ENCODE peak calls at places on chromosomes 5 and 9, in seven cellular contexts. One of them, this sample, is unnamed.

GRCh38 chr5:40202852-40203440 is 476.8 kb upstream of the PTGER4 start:
- DNase-seq in ovary: no peak
- DNase-seq in A549: no peak
- DNase-seq in stomach: no peak
- DNase-seq in K562: no peak
- DNase-seq in transverse colon: no peak
- DNase-seq in SK-N-SH: no peak
- DNase-seq in this sample: no peak

GRCh38 chr5:91888810-91889209 is 505.7 kb upstream of the ARRDC3 start:
- DNase-seq in ovary: no peak
- DNase-seq in A549: no peak
- DNase-seq in stomach: no peak
- DNase-seq in K562: no peak
- DNase-seq in transverse colon: no peak
- DNase-seq in SK-N-SH: no peak
- DNase-seq in this sample: no peak

GRCh38 chr9:27665121-27665520 is 91.8 kb upstream of the C9orf72 start:
- DNase-seq in ovary: no peak
- DNase-seq in A549: no peak
- DNase-seq in stomach: no peak
- DNase-seq in K562: no peak
- DNase-seq in transverse colon: peak
- DNase-seq in SK-N-SH: no peak
- DNase-seq in this sample: no peak

GRCh38 chr9:106072421-106072820 is 378.1 kb downstream of the TMEM38B start:
- DNase-seq in ovary: no peak
- DNase-seq in A549: no peak
- DNase-seq in stomach: no peak
- DNase-seq in K562: no peak
- DNase-seq in transverse colon: no peak
- DNase-seq in SK-N-SH: no peak
- DNase-seq in this sample: no peak

GRCh38 chr5:83956386-83956785 is 235.7 kb upstream of the HAPLN1 start:
- DNase-seq in ovary: no peak
- DNase-seq in A549: no peak
- DNase-seq in stomach: no peak
- DNase-seq in K562: no peak
- DNase-seq in transverse colon: no peak
- DNase-seq in SK-N-SH: no peak
- DNase-seq in this sample: no peak

GRCh38 chr5:36944607-36945225 is 68.1 kb downstream of the NIPBL start:
- DNase-seq in ovary: no peak
- DNase-seq in A549: no peak
- DNase-seq in stomach: no peak
- DNase-seq in K562: peak
- DNase-seq in transverse colon: no peak
- DNase-seq in SK-N-SH: peak
- DNase-seq in this sample: no peak

GRCh38 chr5:1197876-1198666 is 3.3 kb upstream of the SLC6A19 start:
- DNase-seq in ovary: no peak
- DNase-seq in A549: no peak
- DNase-seq in stomach: no peak
- DNase-seq in K562: no peak
- DNase-seq in transverse colon: no peak
- DNase-seq in SK-N-SH: no peak
- DNase-seq in this sample: no peak

GRCh38 chr5:116343961-116344360 is 230.7 kb downstream of the SEMA6A start:
- DNase-seq in ovary: no peak
- DNase-seq in A549: no peak
- DNase-seq in stomach: no peak
- DNase-seq in K562: no peak
- DNase-seq in transverse colon: no peak
- DNase-seq in SK-N-SH: no peak
- DNase-seq in this sample: no peak

GRCh38 chr5:138542120-138542955 is 698 bp downstream of the ETF1 start:
- DNase-seq in ovary: peak
- DNase-seq in A549: no peak
- DNase-seq in stomach: peak
- DNase-seq in K562: peak
- DNase-seq in transverse colon: peak
- DNase-seq in SK-N-SH: peak
- DNase-seq in this sample: no peak

GRCh38 chr5:166883016-166883415 is 1408.4 kb upstream of the WWC1 start:
- DNase-seq in ovary: no peak
- DNase-seq in A549: peak
- DNase-seq in stomach: no peak
- DNase-seq in K562: no peak
- DNase-seq in transverse colon: no peak
- DNase-seq in SK-N-SH: no peak
- DNase-seq in this sample: no peak

GRCh38 chr9:17832812-17833211 is 253.9 kb downstream of the SH3GL2 start:
- DNase-seq in ovary: no peak
- DNase-seq in A549: no peak
- DNase-seq in stomach: no peak
- DNase-seq in K562: no peak
- DNase-seq in transverse colon: no peak
- DNase-seq in SK-N-SH: no peak
- DNase-seq in this sample: no peak

GRCh38 chr9:105173306-105173705 is 71.1 kb upstream of the SLC44A1 start:
- DNase-seq in ovary: no peak
- DNase-seq in A549: no peak
- DNase-seq in stomach: no peak
- DNase-seq in K562: no peak
- DNase-seq in transverse colon: no peak
- DNase-seq in SK-N-SH: no peak
- DNase-seq in this sample: no peak

GRCh38 chr9:123033864-123034598 is 564 bp downstream of the GPR21 start:
- DNase-seq in ovary: no peak
- DNase-seq in A549: no peak
- DNase-seq in stomach: no peak
- DNase-seq in K562: no peak
- DNase-seq in transverse colon: no peak
- DNase-seq in SK-N-SH: no peak
- DNase-seq in this sample: no peak

GRCh38 chr5:164649266-164649665 is 1143.8 kb downstream of the MAT2B start:
- DNase-seq in ovary: no peak
- DNase-seq in A549: no peak
- DNase-seq in stomach: no peak
- DNase-seq in K562: no peak
- DNase-seq in transverse colon: no peak
- DNase-seq in SK-N-SH: peak
- DNase-seq in this sample: no peak

GRCh38 chr5:120415985-120416384 is 48.1 kb upstream of the PRR16 start:
- DNase-seq in ovary: no peak
- DNase-seq in A549: no peak
- DNase-seq in stomach: no peak
- DNase-seq in K562: no peak
- DNase-seq in transverse colon: no peak
- DNase-seq in SK-N-SH: no peak
- DNase-seq in this sample: no peak

GRCh38 chr9:104386425-104387069 is 117.5 kb upstream of the OR13F1 start:
- DNase-seq in ovary: no peak
- DNase-seq in A549: peak
- DNase-seq in stomach: no peak
- DNase-seq in K562: no peak
- DNase-seq in transverse colon: no peak
- DNase-seq in SK-N-SH: peak
- DNase-seq in this sample: no peak

GRCh38 chr9:28648723-28649122 is 1075.4 kb upstream of the C9orf72 start:
- DNase-seq in ovary: no peak
- DNase-seq in A549: no peak
- DNase-seq in stomach: no peak
- DNase-seq in K562: no peak
- DNase-seq in transverse colon: no peak
- DNase-seq in SK-N-SH: no peak
- DNase-seq in this sample: no peak

GRCh38 chr9:108142142-108142503 is 652.6 kb upstream of the KLF4 start:
- DNase-seq in ovary: no peak
- DNase-seq in A549: no peak
- DNase-seq in stomach: no peak
- DNase-seq in K562: no peak
- DNase-seq in transverse colon: no peak
- DNase-seq in SK-N-SH: no peak
- DNase-seq in this sample: no peak

GRCh38 chr9:108139900-108140299 is 650.3 kb upstream of the KLF4 start:
- DNase-seq in ovary: no peak
- DNase-seq in A549: no peak
- DNase-seq in stomach: no peak
- DNase-seq in K562: no peak
- DNase-seq in transverse colon: no peak
- DNase-seq in SK-N-SH: no peak
- DNase-seq in this sample: no peak

GRCh38 chr9:108142504-108143201 is 653.1 kb upstream of the KLF4 start:
- DNase-seq in ovary: peak
- DNase-seq in A549: no peak
- DNase-seq in stomach: peak
- DNase-seq in K562: no peak
- DNase-seq in transverse colon: peak
- DNase-seq in SK-N-SH: no peak
- DNase-seq in this sample: peak
- TF ChIP-seq EP300 in ovary: peak
- TF ChIP-seq EP300 in A549: no peak
- TF ChIP-seq EP300 in stomach: peak
- TF ChIP-seq EP300 in K562: no peak
- TF ChIP-seq EP300 in transverse colon: peak
- TF ChIP-seq EP300 in SK-N-SH: no peak
- TF ChIP-seq EP300 in this sample: peak

GRCh38 chr9:2817987-2818386 is 25.9 kb downstream of the PUM3 start:
- DNase-seq in ovary: no peak
- DNase-seq in A549: no peak
- DNase-seq in stomach: no peak
- DNase-seq in K562: no peak
- DNase-seq in transverse colon: no peak
- DNase-seq in SK-N-SH: no peak
- DNase-seq in this sample: no peak
- TF ChIP-seq EP300 in ovary: no peak
- TF ChIP-seq EP300 in A549: no peak
- TF ChIP-seq EP300 in stomach: no peak
- TF ChIP-seq EP300 in K562: no peak
- TF ChIP-seq EP300 in transverse colon: no peak
- TF ChIP-seq EP300 in SK-N-SH: no peak
- TF ChIP-seq EP300 in this sample: no peak

GRCh38 chr5:41842777-41843176 is 27.4 kb downstream of the OXCT1 start:
- DNase-seq in ovary: no peak
- DNase-seq in A549: no peak
- DNase-seq in stomach: no peak
- DNase-seq in K562: no peak
- DNase-seq in transverse colon: no peak
- DNase-seq in SK-N-SH: no peak
- DNase-seq in this sample: no peak

GRCh38 chr5:41844502-41844901 is 25.7 kb downstream of the OXCT1 start:
- DNase-seq in ovary: no peak
- DNase-seq in A549: no peak
- DNase-seq in stomach: no peak
- DNase-seq in K562: no peak
- DNase-seq in transverse colon: no peak
- DNase-seq in SK-N-SH: no peak
- DNase-seq in this sample: no peak

GRCh38 chr5:41848983-41849382 is 21.2 kb downstream of the OXCT1 start:
- DNase-seq in ovary: no peak
- DNase-seq in A549: no peak
- DNase-seq in stomach: no peak
- DNase-seq in K562: peak
- DNase-seq in transverse colon: no peak
- DNase-seq in SK-N-SH: no peak
- DNase-seq in this sample: no peak

GRCh38 chr5:41841325-41841724 is 28.9 kb downstream of the OXCT1 start:
- DNase-seq in ovary: no peak
- DNase-seq in A549: no peak
- DNase-seq in stomach: no peak
- DNase-seq in K562: no peak
- DNase-seq in transverse colon: no peak
- DNase-seq in SK-N-SH: no peak
- DNase-seq in this sample: no peak

DNA sequence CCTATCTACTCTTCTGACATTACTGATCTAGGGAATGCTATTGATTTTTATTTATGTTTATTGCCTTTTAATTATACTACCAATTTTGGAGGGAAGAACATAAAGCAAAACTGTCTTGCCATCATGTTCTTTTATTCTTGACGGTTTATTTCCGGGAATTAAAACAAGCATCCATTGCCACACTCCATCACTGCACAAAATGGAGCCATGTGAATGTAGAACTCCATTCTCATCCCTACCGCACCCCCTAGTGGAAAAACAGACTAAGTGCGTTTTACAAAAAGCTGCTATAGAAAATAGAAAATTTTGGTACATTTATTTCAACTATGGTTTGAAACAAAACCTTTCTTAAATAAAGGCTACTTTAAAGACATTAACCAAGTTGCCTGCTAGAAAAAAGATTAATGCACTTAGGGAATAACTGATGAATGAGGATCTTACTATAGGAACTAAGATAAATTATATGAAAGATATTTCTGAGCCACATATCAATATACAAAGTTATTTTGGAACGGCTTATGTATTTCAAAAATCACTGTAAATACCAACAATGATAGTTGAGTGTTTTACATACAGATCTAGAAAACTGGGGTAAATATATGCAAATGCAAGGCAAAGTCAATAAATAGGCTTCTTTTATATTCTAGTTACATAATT is 26.6 kb downstream of the OXCT1 start:
- DNase-seq in ovary: no peak
- DNase-seq in A549: peak
- DNase-seq in stomach: no peak
- DNase-seq in K562: peak
- DNase-seq in transverse colon: peak
- DNase-seq in SK-N-SH: peak
- DNase-seq in this sample: no peak
- TF ChIP-seq EP300 in ovary: no peak
- TF ChIP-seq EP300 in A549: no peak
- TF ChIP-seq EP300 in stomach: no peak
- TF ChIP-seq EP300 in K562: no peak
- TF ChIP-seq EP300 in transverse colon: no peak
- TF ChIP-seq EP300 in SK-N-SH: no peak
- TF ChIP-seq EP300 in this sample: no peak

GRCh38 chr5:74500037-74500917 is 140.3 kb downstream of the ENC1 start:
- DNase-seq in ovary: no peak
- DNase-seq in A549: no peak
- DNase-seq in stomach: no peak
- DNase-seq in K562: no peak
- DNase-seq in transverse colon: no peak
- DNase-seq in SK-N-SH: no peak
- DNase-seq in this sample: no peak

GRCh38 chr5:74499236-74499635 is 141.3 kb downstream of the ENC1 start:
- DNase-seq in ovary: no peak
- DNase-seq in A549: no peak
- DNase-seq in stomach: no peak
- DNase-seq in K562: no peak
- DNase-seq in transverse colon: no peak
- DNase-seq in SK-N-SH: no peak
- DNase-seq in this sample: no peak

GRCh38 chr5:74504463-74504862 is 136.1 kb downstream of the ENC1 start:
- DNase-seq in ovary: no peak
- DNase-seq in A549: no peak
- DNase-seq in stomach: no peak
- DNase-seq in K562: no peak
- DNase-seq in transverse colon: no peak
- DNase-seq in SK-N-SH: no peak
- DNase-seq in this sample: no peak

GRCh38 chr5:74501674-74502478 is 138.7 kb downstream of the ENC1 start:
- DNase-seq in ovary: no peak
- DNase-seq in A549: no peak
- DNase-seq in stomach: no peak
- DNase-seq in K562: no peak
- DNase-seq in transverse colon: no peak
- DNase-seq in SK-N-SH: no peak
- DNase-seq in this sample: no peak

GRCh38 chr5:74502479-74502950 is 138.0 kb downstream of the ENC1 start:
- DNase-seq in ovary: no peak
- DNase-seq in A549: no peak
- DNase-seq in stomach: no peak
- DNase-seq in K562: no peak
- DNase-seq in transverse colon: no peak
- DNase-seq in SK-N-SH: no peak
- DNase-seq in this sample: no peak
- TF ChIP-seq EP300 in ovary: no peak
- TF ChIP-seq EP300 in A549: no peak
- TF ChIP-seq EP300 in stomach: no peak
- TF ChIP-seq EP300 in K562: no peak
- TF ChIP-seq EP300 in transverse colon: no peak
- TF ChIP-seq EP300 in SK-N-SH: no peak
- TF ChIP-seq EP300 in this sample: no peak

This sample was measured in tibial nerve.